ENCODE peak calls at places on chromosomes 4 and X, in six cellular contexts. O, E, W, H, V and X are unnamed samples.

GRCh38 chr4:40214661-40215418 is 18.0 kb downstream of the RHOH start:
- DNase-seq in H (no peak), V (no peak), O (no peak), W (no peak), E (no peak), X (no peak)

GRCh38 chrX:47613082-47613481 is 6.6 kb downstream of the SYN1 start:
- DNase-seq in O (no peak), E (no peak), V (no peak), H (no peak), W (no peak), X (no peak)

GRCh38 chr4:41205130-41205529 is 9.2 kb downstream of the APBB2 start:
- DNase-seq in W (no peak), H (no peak), E (no peak), O (no peak), V (no peak), X (no peak)

GRCh38 chr4:68490826-68491457 is 43.7 kb downstream of the TMPRSS11E start:
- DNase-seq in E (no peak), H (no peak), O (peak; percentile 23), V (no peak), W (no peak), X (no peak)

GRCh38 chr4:79578613-79579012 is 170.6 kb upstream of the GK2 start:
- DNase-seq in V (no peak), W (no peak), H (no peak), E (no peak), O (no peak), X (no peak)

GRCh38 chr4:3777669-3778068 is 11.5 kb downstream of the ADRA2C start:
- DNase-seq in V (no peak), W (no peak), H (no peak), O (no peak), E (no peak), X (no peak)

GRCh38 chr4:67755974-67756373 is 1.8 kb upstream of the GNRHR start:
- DNase-seq in H (no peak), W (no peak), O (no peak), E (no peak), V (no peak), X (no peak)

GRCh38 chr4:82005153-82005552 is 368.6 kb downstream of the HNRNPD start:
- DNase-seq in W (no peak), V (no peak), H (no peak), O (no peak), E (no peak), X (no peak)

GRCh38 chrX:7330971-7331746 is 183.2 kb upstream of the PUDP start:
- DNase-seq in H (no peak), O (no peak), E (no peak), V (no peak), W (no peak), X (no peak)

DNA sequence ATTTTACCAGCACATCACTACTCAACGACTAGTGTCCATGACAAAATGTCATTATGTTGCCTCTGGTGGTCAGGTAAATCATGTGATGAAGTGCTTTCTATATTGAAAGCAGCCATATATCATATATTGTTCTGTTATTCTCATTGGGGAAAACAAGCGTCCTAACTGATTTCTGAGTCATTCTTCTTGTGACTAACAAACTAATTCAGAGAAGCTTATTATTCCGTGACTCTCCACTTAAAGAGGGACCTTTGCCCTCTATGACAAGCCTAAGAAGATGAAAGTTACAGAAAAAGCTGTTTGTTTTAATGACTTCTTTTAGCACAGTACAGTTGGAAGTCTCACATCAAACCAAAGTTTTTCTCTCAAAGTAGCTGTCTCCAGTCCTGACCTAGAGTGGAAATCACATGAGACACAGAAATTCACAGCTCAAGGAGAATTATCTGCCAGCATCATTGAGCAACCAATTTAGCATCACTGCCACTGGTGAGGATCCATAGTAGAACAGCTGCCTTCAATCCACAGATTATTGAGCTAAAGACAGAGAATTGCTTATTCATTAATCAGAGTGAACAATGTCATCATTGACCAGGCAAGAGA is 36.4 kb downstream of the ASB9 start:
- DNase-seq in V (no peak), H (no peak), O (no peak), W (no peak), E (no peak), X (no peak)
- H3K27ac ChIP-seq in V (no peak overlapping the region), H (no peak overlapping the region), O (no peak overlapping the region), W (no peak overlapping the region), E (no peak overlapping the region), X (no peak overlapping the region)

GRCh38 chrX:18887821-18888205 is 96.1 kb downstream of the PHKA2 start:
- DNase-seq in E (no peak), H (no peak), W (no peak), O (no peak), V (no peak), X (no peak)
- H3K27ac ChIP-seq in E (no peak overlapping the region), H (peak overlapping the region; percentile 93), W (no peak overlapping the region), O (no peak overlapping the region), V (no peak overlapping the region), X (no peak overlapping the region)

DNA sequence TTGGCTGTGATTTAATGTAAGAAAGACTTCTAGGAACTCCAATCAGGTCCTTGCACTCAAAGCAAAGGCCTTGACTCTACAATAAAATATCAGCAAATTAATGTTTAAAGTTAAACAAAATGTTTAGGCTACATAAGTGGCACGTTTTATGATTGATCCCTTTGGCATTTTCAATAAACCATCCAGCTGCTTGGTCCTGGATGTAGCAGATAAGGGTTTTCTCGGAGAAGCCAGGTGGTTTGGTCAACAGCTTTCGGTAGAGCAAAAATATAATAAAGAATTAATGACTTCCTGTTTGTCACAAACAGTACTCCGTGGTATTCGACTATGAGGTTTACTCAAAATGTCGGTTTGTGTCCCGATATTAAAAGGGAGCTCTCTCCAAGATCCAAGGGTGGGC is 95.8 kb downstream of the GEMIN8 start:
- DNase-seq in E (no peak), W (no peak), O (no peak), H (no peak), V (no peak), X (no peak)
- H3K27ac ChIP-seq in E (no peak overlapping the region), W (no peak overlapping the region), O (no peak overlapping the region), H (no peak overlapping the region), V (no peak overlapping the region), X (peak overlapping the region; percentile 80)

GRCh38 chr4:2284934-2285664 is 23.2 kb upstream of the MXD4 start:
- DNase-seq in O (no peak), W (no peak), V (no peak), H (no peak), E (no peak), X (no peak)

GRCh38 chr4:2284161-2284933 is 22.4 kb upstream of the MXD4 start:
- DNase-seq in O (no peak), W (no peak), E (no peak), V (no peak), H (peak; percentile 5), X (no peak)

GRCh38 chr4:2286904-2287593 is 25.1 kb upstream of the MXD4 start:
- DNase-seq in V (peak; percentile 45), O (no peak), H (no peak), E (no peak), W (no peak), X (no peak)

GRCh38 chr4:2287594-2287915 is 25.6 kb upstream of the MXD4 start:
- DNase-seq in V (no peak), H (no peak), E (no peak), W (no peak), O (no peak), X (no peak)

GRCh38 chr4:2285665-2286381 is 23.9 kb upstream of the MXD4 start:
- DNase-seq in O (no peak), E (no peak), H (peak; percentile 11), V (no peak), W (no peak), X (no peak)
- H3K27ac ChIP-seq in O (no peak overlapping the region), E (no peak overlapping the region), H (no peak overlapping the region), V (no peak overlapping the region), W (no peak overlapping the region), X (no peak overlapping the region)

DNA sequence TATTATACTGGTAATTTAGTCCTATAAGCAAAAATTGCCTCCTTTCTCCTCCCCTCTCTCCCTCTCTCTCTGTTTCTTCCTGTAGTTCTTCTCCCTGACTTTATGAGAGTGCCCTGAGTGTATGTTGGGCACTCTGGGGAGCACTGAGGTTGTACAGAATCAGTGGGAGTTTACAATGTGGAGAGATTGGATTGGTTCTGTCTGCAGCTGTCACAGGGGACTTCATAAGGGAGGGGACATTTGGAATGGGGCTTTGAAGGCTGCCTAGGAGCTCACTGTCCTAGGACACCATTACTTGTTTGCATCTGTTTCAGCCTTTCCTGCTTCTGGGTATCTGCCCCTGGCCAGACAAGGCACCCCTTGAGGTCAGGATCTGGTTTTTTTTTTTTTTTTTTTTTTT is 22.9 kb downstream of the SH3TC1 start:
- DNase-seq in V (no peak), E (no peak), H (no peak), W (no peak), O (no peak), X (no peak)
- H3K27ac ChIP-seq in V (no peak overlapping the region), E (no peak overlapping the region), H (peak overlapping the region; percentile 45), W (no peak overlapping the region), O (no peak overlapping the region), X (peak overlapping the region; percentile 79)

DNA sequence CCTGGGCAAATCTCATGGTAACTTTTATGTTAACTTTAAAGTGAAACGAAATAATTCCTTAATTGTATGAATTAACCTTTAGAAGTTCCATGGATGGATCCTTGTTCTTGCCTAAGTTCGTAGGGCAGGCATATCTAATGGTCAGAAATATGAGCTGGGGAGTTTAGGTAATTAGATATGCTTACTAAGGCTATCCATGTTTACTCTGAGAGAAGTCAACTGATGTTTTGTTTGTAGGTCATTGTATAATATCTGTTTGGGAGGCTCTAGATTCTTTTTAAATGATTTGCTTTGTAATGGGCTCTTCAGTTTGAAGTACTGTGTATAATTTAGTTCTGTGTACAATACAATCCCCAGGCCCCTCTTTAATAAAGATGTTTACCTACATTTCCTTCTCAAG is 117.0 kb downstream of the DCK start:
- DNase-seq in O (no peak), V (no peak), W (no peak), H (no peak), E (no peak), X (no peak)
- H3K27ac ChIP-seq in O (no peak overlapping the region), V (no peak overlapping the region), W (no peak overlapping the region), H (no peak overlapping the region), E (no peak overlapping the region), X (no peak overlapping the region)

GRCh38 chr4:109560687-109561452 is 824 bp downstream of the MCUB start:
- DNase-seq in E (peak; percentile 48), V (peak; percentile 24), H (peak; percentile 30), W (peak; percentile 66), O (peak; percentile 16), X (peak; percentile 24)
- H3K27ac ChIP-seq in E (peak overlapping the region; percentile 40), V (no peak overlapping the region), H (peak overlapping the region; percentile 90), W (no peak overlapping the region), O (no peak overlapping the region), X (peak overlapping the region; percentile 50)

DNA sequence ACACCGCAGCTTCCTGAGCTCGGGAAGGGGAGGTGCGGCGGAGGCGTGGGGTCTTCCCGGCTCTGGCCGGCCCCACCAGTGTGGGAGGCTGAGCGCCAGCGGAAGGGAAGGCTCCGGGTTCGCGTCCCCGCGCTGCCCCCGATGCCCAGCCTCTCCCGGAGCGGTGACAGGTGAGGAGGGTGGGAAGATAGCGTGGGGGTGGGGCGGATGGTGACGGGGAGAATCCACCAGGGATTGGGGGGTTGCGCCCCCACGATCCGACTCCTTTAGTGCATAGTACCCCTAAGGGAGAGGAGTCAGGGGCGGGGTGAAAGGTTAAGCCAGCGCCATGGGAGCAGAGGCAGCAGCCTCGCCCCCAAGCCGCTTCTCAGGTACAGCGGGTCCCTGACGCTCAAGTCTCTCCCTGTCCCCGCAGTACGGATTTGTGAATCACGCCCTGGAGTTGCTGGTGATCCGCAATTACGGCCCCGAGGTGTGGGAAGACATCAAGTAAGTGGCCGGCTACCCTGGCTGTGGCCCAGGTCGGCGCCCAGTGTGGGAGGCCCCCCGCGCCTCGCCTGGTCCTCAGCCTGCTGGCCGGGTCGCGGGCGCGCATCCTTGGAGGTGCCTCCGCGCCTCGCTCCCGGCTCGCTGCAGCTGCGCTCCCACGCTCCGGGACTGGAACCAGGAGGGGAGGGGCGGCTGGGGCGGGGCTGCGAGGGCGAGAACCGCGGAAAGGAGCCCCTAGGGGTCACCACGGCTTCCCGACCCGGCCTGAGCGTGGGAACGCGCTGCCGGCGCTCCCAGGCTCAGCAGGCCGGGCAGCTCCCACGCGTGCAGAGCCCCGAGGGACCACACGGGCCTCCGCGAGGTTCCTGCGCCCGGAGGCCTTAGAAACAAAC is 791 bp downstream of the GUCY1B1 start:
- DNase-seq in H (peak; percentile 86), V (peak; percentile 75), E (no peak), O (peak; percentile 52), W (peak; percentile 36), X (peak; percentile 16)
- H3K27ac ChIP-seq in H (peak overlapping the region; percentile 95), V (no peak overlapping the region), E (no peak overlapping the region), O (peak overlapping the region; percentile 70), W (no peak overlapping the region), X (peak overlapping the region; percentile 77)